ENCODE peak calls at places on chromosomes 2 and 18, in six cellular contexts. One of them, this sample, is unnamed.
A peak's percentile ranks its signal among the peaks of the same experiment; 100 is the strongest.

GRCh38 chr2:206984206-206984605 is 44.9 kb downstream of the CPO start:
- DNase-seq in Calu3: no peak
- DNase-seq in fibroblast of villous mesenchyme: peak; percentile 66
- DNase-seq in AG09319: no peak
- DNase-seq in B cell: no peak
- DNase-seq in tibial artery: no peak
- DNase-seq in this sample: no peak

GRCh38 chr2:189149981-189150380 is 29.6 kb downstream of the COL5A2 start:
- DNase-seq in Calu3: no peak
- DNase-seq in fibroblast of villous mesenchyme: peak; percentile 82
- DNase-seq in AG09319: peak; percentile 82
- DNase-seq in B cell: no peak
- DNase-seq in tibial artery: no peak
- DNase-seq in this sample: no peak

GRCh38 chr2:102619414-102620319 is at the start of gene SLC9A2:
- DNase-seq in Calu3: peak; percentile 60
- DNase-seq in fibroblast of villous mesenchyme: no peak
- DNase-seq in AG09319: no peak
- DNase-seq in B cell: no peak
- DNase-seq in tibial artery: no peak
- DNase-seq in this sample: no peak

GRCh38 chr18:55319517-55319905 is 268.5 kb downstream of the TCF4 start:
- DNase-seq in Calu3: no peak
- DNase-seq in fibroblast of villous mesenchyme: peak; percentile 66
- DNase-seq in AG09319: no peak
- DNase-seq in B cell: no peak
- DNase-seq in tibial artery: no peak
- DNase-seq in this sample: no peak

GRCh38 chr2:134207589-134208209 is 46.2 kb upstream of the MGAT5 start:
- DNase-seq in Calu3: peak; percentile 70
- DNase-seq in fibroblast of villous mesenchyme: peak; percentile 76
- DNase-seq in AG09319: no peak
- DNase-seq in B cell: peak; percentile 68
- DNase-seq in tibial artery: no peak
- DNase-seq in this sample: no peak

GRCh38 chr18:13603304-13604019 is 122.9 kb downstream of the FAM210A start:
- DNase-seq in Calu3: no peak
- DNase-seq in fibroblast of villous mesenchyme: no peak
- DNase-seq in AG09319: no peak
- DNase-seq in B cell: no peak
- DNase-seq in tibial artery: no peak
- DNase-seq in this sample: no peak

GRCh38 chr2:62440281-62440946 is 65.6 kb downstream of the TMEM17 start:
- DNase-seq in Calu3: no peak
- DNase-seq in fibroblast of villous mesenchyme: no peak
- DNase-seq in AG09319: no peak
- DNase-seq in B cell: no peak
- DNase-seq in tibial artery: no peak
- DNase-seq in this sample: no peak

GRCh38 chr2:80001704-80002103 is 302.8 kb downstream of the LRRTM1 start:
- DNase-seq in Calu3: no peak
- DNase-seq in fibroblast of villous mesenchyme: peak; percentile 41
- DNase-seq in AG09319: no peak
- DNase-seq in B cell: no peak
- DNase-seq in tibial artery: no peak
- DNase-seq in this sample: no peak

GRCh38 chr2:68287580-68288441 is 31.9 kb downstream of the CNRIP1 start:
- DNase-seq in Calu3: no peak
- DNase-seq in fibroblast of villous mesenchyme: peak; percentile 72
- DNase-seq in AG09319: peak; percentile 14
- DNase-seq in B cell: no peak
- DNase-seq in tibial artery: peak; percentile 30
- DNase-seq in this sample: no peak

GRCh38 chr2:60516383-60516811 is 37.1 kb downstream of the BCL11A start:
- DNase-seq in Calu3: no peak
- DNase-seq in fibroblast of villous mesenchyme: peak; percentile 64
- DNase-seq in AG09319: no peak
- DNase-seq in B cell: no peak
- DNase-seq in tibial artery: no peak
- DNase-seq in this sample: no peak

GRCh38 chr2:11270891-11271290 is 73.5 kb downstream of the ROCK2 start:
- DNase-seq in Calu3: no peak
- DNase-seq in fibroblast of villous mesenchyme: peak; percentile 75
- DNase-seq in AG09319: no peak
- DNase-seq in B cell: no peak
- DNase-seq in tibial artery: no peak
- DNase-seq in this sample: no peak

GRCh38 chr2:64645014-64645418 is 8.7 kb downstream of the SERTAD2 start:
- DNase-seq in Calu3: peak; percentile 69
- DNase-seq in fibroblast of villous mesenchyme: peak; percentile 79
- DNase-seq in AG09319: no peak
- DNase-seq in B cell: no peak
- DNase-seq in tibial artery: peak; percentile 58
- DNase-seq in this sample: no peak

GRCh38 chr2:18516112-18516511 is 44.3 kb downstream of the RDH14 start:
- DNase-seq in Calu3: no peak
- DNase-seq in fibroblast of villous mesenchyme: peak; percentile 94
- DNase-seq in AG09319: no peak
- DNase-seq in B cell: no peak
- DNase-seq in tibial artery: no peak
- DNase-seq in this sample: no peak

GRCh38 chr2:26855516-26855915 is 7.6 kb downstream of the DPYSL5 start:
- DNase-seq in Calu3: no peak
- DNase-seq in fibroblast of villous mesenchyme: no peak
- DNase-seq in AG09319: no peak
- DNase-seq in B cell: no peak
- DNase-seq in tibial artery: no peak
- DNase-seq in this sample: no peak

GRCh38 chr2:176924909-176925548 is 287.6 kb upstream of the HNRNPA3 start:
- DNase-seq in Calu3: no peak
- DNase-seq in fibroblast of villous mesenchyme: no peak
- DNase-seq in AG09319: no peak
- DNase-seq in B cell: no peak
- DNase-seq in tibial artery: no peak
- DNase-seq in this sample: no peak

GRCh38 chr2:210956101-210956500 is 399.7 kb downstream of the CPS1 start:
- DNase-seq in Calu3: no peak
- DNase-seq in fibroblast of villous mesenchyme: no peak
- DNase-seq in AG09319: no peak
- DNase-seq in B cell: no peak
- DNase-seq in tibial artery: no peak
- DNase-seq in this sample: no peak

GRCh38 chr2:207121784-207122183 is 44.0 kb downstream of the KLF7 start:
- DNase-seq in Calu3: peak; percentile 35
- DNase-seq in fibroblast of villous mesenchyme: peak; percentile 72
- DNase-seq in AG09319: peak; percentile 49
- DNase-seq in B cell: no peak
- DNase-seq in tibial artery: peak; percentile 49
- DNase-seq in this sample: no peak

GRCh38 chr2:177399376-177399775 is 6.8 kb downstream of the AGPS start:
- DNase-seq in Calu3: no peak
- DNase-seq in fibroblast of villous mesenchyme: no peak
- DNase-seq in AG09319: no peak
- DNase-seq in B cell: no peak
- DNase-seq in tibial artery: no peak
- DNase-seq in this sample: no peak

GRCh38 chr2:159797468-159798375 is at the start of gene CD302:
- DNase-seq in Calu3: peak; percentile 65
- DNase-seq in fibroblast of villous mesenchyme: peak; percentile 42
- DNase-seq in AG09319: no peak
- DNase-seq in B cell: peak; percentile 41
- DNase-seq in tibial artery: peak; percentile 68
- DNase-seq in this sample: peak; percentile 29

GRCh38 chr2:197229509-197230458 is 80.8 kb downstream of the ANKRD44 start:
- DNase-seq in Calu3: no peak
- DNase-seq in fibroblast of villous mesenchyme: peak; percentile 59
- DNase-seq in AG09319: no peak
- DNase-seq in B cell: no peak
- DNase-seq in tibial artery: no peak
- DNase-seq in this sample: no peak

GRCh38 chr18:72674710-72675109 is 130.6 kb upstream of the CBLN2 start:
- DNase-seq in Calu3: no peak
- DNase-seq in fibroblast of villous mesenchyme: no peak
- DNase-seq in AG09319: no peak
- DNase-seq in B cell: no peak
- DNase-seq in tibial artery: no peak
- DNase-seq in this sample: no peak

GRCh38 chr18:46831434-46831833 is 74.6 kb upstream of the ST8SIA5 start:
- DNase-seq in Calu3: no peak
- DNase-seq in fibroblast of villous mesenchyme: no peak
- DNase-seq in AG09319: no peak
- DNase-seq in B cell: no peak
- DNase-seq in tibial artery: no peak
- DNase-seq in this sample: no peak

GRCh38 chr2:173354073-173354600 is 535 bp upstream of the CDCA7 start:
- DNase-seq in Calu3: no peak
- DNase-seq in fibroblast of villous mesenchyme: peak; percentile 58
- DNase-seq in AG09319: no peak
- DNase-seq in B cell: peak; percentile 41
- DNase-seq in tibial artery: no peak
- DNase-seq in this sample: peak; percentile 39

GRCh38 chr18:47775961-47776360 is 154.5 kb downstream of the SMAD2 start:
- DNase-seq in Calu3: no peak
- DNase-seq in fibroblast of villous mesenchyme: peak; percentile 19
- DNase-seq in AG09319: no peak
- DNase-seq in B cell: no peak
- DNase-seq in tibial artery: no peak
- DNase-seq in this sample: no peak

GRCh38 chr2:53450885-53451284 is 316.7 kb upstream of the CHAC2 start:
- DNase-seq in Calu3: no peak
- DNase-seq in fibroblast of villous mesenchyme: no peak
- DNase-seq in AG09319: no peak
- DNase-seq in B cell: no peak
- DNase-seq in tibial artery: no peak
- DNase-seq in this sample: no peak

GRCh38 chr2:229857634-229858033 is 64.2 kb downstream of the TRIP12 start:
- DNase-seq in Calu3: no peak
- DNase-seq in fibroblast of villous mesenchyme: peak; percentile 54
- DNase-seq in AG09319: no peak
- DNase-seq in B cell: no peak
- DNase-seq in tibial artery: no peak
- DNase-seq in this sample: no peak

GRCh38 chr2:61493523-61493942 is 22.6 kb upstream of the USP34 start:
- DNase-seq in Calu3: no peak
- DNase-seq in fibroblast of villous mesenchyme: peak; percentile 21
- DNase-seq in AG09319: no peak
- DNase-seq in B cell: no peak
- DNase-seq in tibial artery: no peak
- DNase-seq in this sample: no peak

GRCh38 chr2:10486601-10487079 is 38.5 kb upstream of the ODC1 start:
- DNase-seq in Calu3: peak; percentile 34
- DNase-seq in fibroblast of villous mesenchyme: no peak
- DNase-seq in AG09319: no peak
- DNase-seq in B cell: peak; percentile 31
- DNase-seq in tibial artery: no peak
- DNase-seq in this sample: no peak

GRCh38 chr2:219037783-219038549 is 3.4 kb downstream of the CFAP65 start:
- DNase-seq in Calu3: peak; percentile 60
- DNase-seq in fibroblast of villous mesenchyme: no peak
- DNase-seq in AG09319: no peak
- DNase-seq in B cell: no peak
- DNase-seq in tibial artery: no peak
- DNase-seq in this sample: no peak

GRCh38 chr2:188765522-188765921 is 208.7 kb upstream of the COL3A1 start:
- DNase-seq in Calu3: peak; percentile 40
- DNase-seq in fibroblast of villous mesenchyme: peak; percentile 45
- DNase-seq in AG09319: no peak
- DNase-seq in B cell: no peak
- DNase-seq in tibial artery: no peak
- DNase-seq in this sample: no peak

GRCh38 chr2:226256237-226256636 is 543.4 kb downstream of the IRS1 start:
- DNase-seq in Calu3: peak; percentile 13
- DNase-seq in fibroblast of villous mesenchyme: peak; percentile 84
- DNase-seq in AG09319: no peak
- DNase-seq in B cell: no peak
- DNase-seq in tibial artery: no peak
- DNase-seq in this sample: no peak

GRCh38 chr2:177362499-177362898 is 30.1 kb upstream of the AGPS start:
- DNase-seq in Calu3: no peak
- DNase-seq in fibroblast of villous mesenchyme: no peak
- DNase-seq in AG09319: no peak
- DNase-seq in B cell: no peak
- DNase-seq in tibial artery: no peak
- DNase-seq in this sample: no peak

GRCh38 chr18:6627621-6628020 is 101.9 kb upstream of the ARHGAP28 start:
- DNase-seq in Calu3: no peak
- DNase-seq in fibroblast of villous mesenchyme: no peak
- DNase-seq in AG09319: no peak
- DNase-seq in B cell: no peak
- DNase-seq in tibial artery: no peak
- DNase-seq in this sample: no peak

GRCh38 chr2:165032559-165032958 is 77.2 kb upstream of the SLC38A11 start:
- DNase-seq in Calu3: no peak
- DNase-seq in fibroblast of villous mesenchyme: no peak
- DNase-seq in AG09319: no peak
- DNase-seq in B cell: no peak
- DNase-seq in tibial artery: no peak
- DNase-seq in this sample: no peak

GRCh38 chr2:12738112-12738485 is 21.4 kb downstream of the TRIB2 start:
- DNase-seq in Calu3: no peak
- DNase-seq in fibroblast of villous mesenchyme: peak; percentile 80
- DNase-seq in AG09319: no peak
- DNase-seq in B cell: no peak
- DNase-seq in tibial artery: no peak
- DNase-seq in this sample: no peak

GRCh38 chr18:12329125-12329698 is 21.2 kb downstream of the TUBB6 start:
- DNase-seq in Calu3: no peak
- DNase-seq in fibroblast of villous mesenchyme: no peak
- DNase-seq in AG09319: no peak
- DNase-seq in B cell: no peak
- DNase-seq in tibial artery: no peak
- DNase-seq in this sample: no peak

GRCh38 chr18:55338955-55339662 is 248.9 kb downstream of the TCF4 start:
- DNase-seq in Calu3: no peak
- DNase-seq in fibroblast of villous mesenchyme: peak; percentile 65
- DNase-seq in AG09319: no peak
- DNase-seq in B cell: no peak
- DNase-seq in tibial artery: no peak
- DNase-seq in this sample: no peak

GRCh38 chr2:55408098-55408882 is 11.4 kb downstream of the CCDC88A start:
- DNase-seq in Calu3: no peak
- DNase-seq in fibroblast of villous mesenchyme: no peak
- DNase-seq in AG09319: no peak
- DNase-seq in B cell: no peak
- DNase-seq in tibial artery: no peak
- DNase-seq in this sample: no peak

GRCh38 chr2:186641807-186642321 is 52.0 kb upstream of the FAM171B start:
- DNase-seq in Calu3: peak; percentile 51
- DNase-seq in fibroblast of villous mesenchyme: peak; percentile 74
- DNase-seq in AG09319: peak; percentile 53
- DNase-seq in B cell: no peak
- DNase-seq in tibial artery: no peak
- DNase-seq in this sample: peak; percentile 9